ENCODE peak calls at places on chromosomes 12 and 14, in six cellular contexts. N, D, P, Q, R and E are unnamed samples.

GRCh38 chr12:47155457-47156166 is 75.9 kb upstream of the AMIGO2 start:
- DNase-seq in R (no peak), P (no peak), N (no peak), Q (no peak), D (no peak), E (no peak)

GRCh38 chr14:93230539-93230938 is 23.5 kb downstream of the UBR7 start:
- DNase-seq in R (no peak), D (no peak), Q (no peak), N (no peak), P (no peak), E (no peak)

GRCh38 chr12:63668028-63668799 is at the start of gene DPY19L2:
- DNase-seq in P (peak), Q (peak), R (peak), D (peak), N (peak), E (no peak)

GRCh38 chr14:70894868-70895267 is 12.4 kb upstream of the PCNX1 start:
- DNase-seq in Q (no peak), D (no peak), P (no peak), R (no peak), N (no peak), E (no peak)

GRCh38 chr14:37559386-37559785 is 35.7 kb downstream of the FOXA1 start:
- DNase-seq in N (no peak), R (no peak), Q (peak), D (no peak), P (no peak), E (no peak)

GRCh38 chr12:109098671-109099070 is 1.3 kb downstream of the UNG start:
- DNase-seq in D (no peak), N (no peak), P (no peak), R (no peak), Q (no peak), E (no peak)

GRCh38 chr12:85920324-85920947 is 46.3 kb downstream of the NTS start:
- DNase-seq in D (no peak), Q (peak), P (no peak), N (no peak), R (no peak), E (no peak)

GRCh38 chr12:2578191-2578590 is 216.6 kb upstream of the FKBP4 start:
- DNase-seq in D (no peak), N (no peak), P (no peak), Q (no peak), R (no peak), E (no peak)

GRCh38 chr14:72883963-72884362 is 9.9 kb downstream of the DPF3 start:
- DNase-seq in D (no peak), P (no peak), R (no peak), Q (no peak), N (no peak), E (no peak)

GRCh38 chr12:62296001-62296400 is 35.8 kb downstream of the USP15 start:
- DNase-seq in P (no peak), Q (no peak), N (no peak), R (no peak), D (no peak), E (no peak)

GRCh38 chr12:122079038-122079531 is 529 bp downstream of the MLXIP start:
- DNase-seq in D (peak), Q (no peak), P (no peak), R (peak), N (no peak), E (no peak)

GRCh38 chr12:54579696-54580333 is 8.6 kb downstream of the PPP1R1A start:
- DNase-seq in R (peak), P (peak), Q (peak), D (peak), N (peak), E (no peak)

GRCh38 chr12:911191-911826 is 38.2 kb downstream of the RAD52 start:
- DNase-seq in Q (no peak), P (no peak), R (no peak), N (no peak), D (no peak), E (no peak)

GRCh38 chr14:98112211-98112780 is 1159.7 kb downstream of the BCL11B start:
- DNase-seq in P (no peak), R (no peak), N (no peak), D (no peak), Q (no peak), E (no peak)

GRCh38 chr12:74539261-74539660 is 1.6 kb downstream of the ATXN7L3B start:
- DNase-seq in R (no peak), P (no peak), D (no peak), N (no peak), Q (no peak), E (no peak)

GRCh38 chr14:103547455-103547940 is 15.0 kb downstream of the BAG5 start:
- DNase-seq in N (no peak), R (peak), P (peak), Q (no peak), D (peak), E (no peak)

GRCh38 chr12:16513231-16513630 is 92.7 kb downstream of the LMO3 start:
- DNase-seq in R (no peak), D (no peak), P (no peak), Q (no peak), N (no peak), E (no peak)

GRCh38 chr14:96176275-96176674 is 28.4 kb upstream of the BDKRB2 start:
- DNase-seq in N (no peak), D (no peak), Q (no peak), R (no peak), P (no peak), E (no peak)

GRCh38 chr12:94761559-94761958 is 111.2 kb upstream of the TMCC3 start:
- DNase-seq in Q (peak), P (no peak), N (peak), D (no peak), R (no peak), E (peak)

GRCh38 chr14:89244720-89245119 is 172.3 kb downstream of the FOXN3 start:
- DNase-seq in N (no peak), Q (no peak), D (no peak), R (no peak), P (no peak), E (no peak)

GRCh38 chr14:35385042-35385839 is 19.3 kb downstream of the NFKBIA start:
- DNase-seq in Q (peak), N (peak), D (no peak), R (no peak), P (peak), E (peak)

GRCh38 chr12:6915023-6915788 is 826 bp downstream of the ENO2 start:
- DNase-seq in N (peak), R (peak), Q (no peak), P (peak), D (no peak), E (no peak)
- H3K4me3 ChIP-seq in N (peak), R (peak), Q (peak), P (peak), D (peak), E (peak)

GRCh38 chr14:91414475-91415342 is 2.9 kb downstream of the CCDC88C start:
- DNase-seq in P (no peak), D (no peak), N (no peak), R (no peak), Q (no peak), E (no peak)
- H3K4me3 ChIP-seq in P (no peak), D (no peak), N (no peak), R (peak), Q (no peak), E (no peak)

GRCh38 chr12:57738142-57738474 is 434 bp downstream of the AGAP2 start:
- DNase-seq in R (no peak), P (no peak), D (no peak), Q (no peak), N (no peak), E (no peak)
- H3K4me3 ChIP-seq in R (peak), P (peak), D (peak), Q (peak), N (peak), E (peak)

DNA sequence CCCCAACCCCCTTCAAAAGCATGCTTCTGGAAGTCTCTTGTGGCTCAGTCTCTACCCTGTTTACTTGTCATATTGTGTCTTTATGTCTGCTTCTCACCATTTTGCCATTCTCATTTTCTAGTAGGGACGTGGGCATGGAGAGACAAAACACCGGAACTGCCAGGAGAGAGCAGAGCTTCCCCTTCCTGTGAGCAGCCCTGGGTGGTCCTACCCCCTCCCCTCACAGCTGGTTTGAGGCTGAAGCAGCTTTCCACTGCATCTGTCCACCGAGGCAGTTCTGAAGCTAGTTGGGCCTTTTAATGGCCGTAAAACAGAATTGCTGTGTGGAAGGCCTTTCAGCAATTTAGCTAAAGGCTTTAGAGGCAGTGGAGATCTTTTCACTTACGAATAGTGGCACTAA is 77.0 kb downstream of the PELI2 start:
- DNase-seq in Q (no peak), P (no peak), R (no peak), N (no peak), D (no peak), E (no peak)
- H3K4me3 ChIP-seq in Q (no peak), P (no peak), R (no peak), N (no peak), D (no peak), E (no peak)

DNA sequence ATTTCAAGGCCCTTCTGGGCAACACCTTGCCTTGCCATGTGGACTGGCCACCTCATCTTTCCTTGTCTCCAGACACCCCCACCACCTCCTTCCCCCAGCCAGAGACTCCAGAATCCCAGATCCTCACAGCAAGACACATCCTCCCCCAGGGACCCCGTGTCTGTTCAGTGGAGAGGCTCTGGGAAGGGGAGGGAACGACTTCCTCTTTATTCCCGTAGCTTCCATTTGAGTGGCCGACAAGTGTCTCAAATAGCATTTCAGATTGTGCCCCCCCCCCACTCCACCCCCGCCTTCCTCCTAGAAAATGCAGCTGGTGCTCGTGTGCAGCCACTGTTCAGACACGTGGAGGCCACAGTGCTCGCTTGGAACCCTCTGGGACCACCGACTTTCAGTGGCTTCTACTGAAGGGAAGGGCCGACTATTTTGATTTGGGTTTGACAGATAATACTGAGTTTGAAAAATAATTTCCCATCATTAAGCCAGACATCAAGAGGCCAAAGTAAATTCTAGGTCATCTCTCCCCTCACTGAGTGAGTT is 14.3 kb downstream of the PPP2R5C start:
- DNase-seq in N (no peak), R (no peak), P (no peak), Q (no peak), D (no peak), E (no peak)
- H3K4me3 ChIP-seq in N (no peak), R (no peak), P (no peak), Q (no peak), D (no peak), E (no peak)